ENCODE peak calls at places on chromosomes 6 and 20, in six cellular contexts. O is neural crest cell; X is nephron progenitor cell; B is GF-D8; U is endothelial cell; T is Jurkat, Clone E6-1. R is an unnamed sample.
A peak's percentile ranks its signal among the peaks of the same experiment; 100 is the strongest.

GRCh38 chr6:26159417-26160273 is 72.4 kb downstream of the HFE start:
- DNase-seq in O (no peak), X (no peak), B (no peak), U (no peak), T (no peak), R (peak; percentile 35)

GRCh38 chr6:72524011-72524645 is 97.7 kb upstream of the KCNQ5 start:
- DNase-seq in U (no peak), T (no peak), O (no peak), B (no peak), X (no peak), R (no peak)

GRCh38 chr20:42391807-42392206 is 773.6 kb upstream of the CHD6 start:
- DNase-seq in T (no peak), B (no peak), O (no peak), X (no peak), U (no peak), R (no peak)

GRCh38 chr6:108115598-108116058 is 41.1 kb upstream of the OSTM1 start:
- DNase-seq in X (peak; percentile 41), T (no peak), B (peak; percentile 9), O (no peak), U (peak; percentile 67), R (peak; percentile 69)

GRCh38 chr6:89356644-89357043 is 4.1 kb upstream of the UBE2J1 start:
- DNase-seq in B (peak; percentile 15), T (peak; percentile 57), U (no peak), X (no peak), O (no peak), R (no peak)

GRCh38 chr6:80440496-80441160 is 334.2 kb downstream of the BCKDHB start:
- DNase-seq in B (no peak), X (no peak), U (no peak), T (no peak), O (no peak), R (no peak)

GRCh38 chr20:38751360-38751976 is 3.2 kb downstream of the ACTR5 start:
- DNase-seq in O (no peak), T (peak; percentile 55), X (no peak), B (no peak), U (peak; percentile 25), R (peak; percentile 52)

GRCh38 chr20:47379433-47380150 is 23.1 kb upstream of the ZMYND8 start:
- DNase-seq in U (no peak), O (no peak), X (no peak), T (no peak), B (no peak), R (no peak)

GRCh38 chr20:22686097-22686496 is 101.7 kb upstream of the FOXA2 start:
- DNase-seq in O (peak; percentile 34), T (no peak), B (no peak), U (peak; percentile 47), X (peak; percentile 54), R (peak; percentile 4)

R was measured in HAP-1.